ENCODE peak calls at places on chromosome 21, in four cellular contexts. L is endodermal cell, J is uterus, Y is H9. H is an unnamed sample.

GRCh38 chr21:34822957-34823356 is 154.2 kb downstream of the CLIC6 start:
- DNase-seq in Y (no peak), J (no peak), L (no peak), H (no peak)

GRCh38 chr21:14957836-14958235 is 107.0 kb downstream of the NRIP1 start:
- DNase-seq in Y (no peak), L (no peak), J (no peak), H (no peak)

GRCh38 chr21:38478782-38479181 is 19.5 kb downstream of the ERG start:
- DNase-seq in L (no peak), J (no peak), Y (no peak), H (no peak)

GRCh38 chr21:42650033-42650370 is 3.4 kb upstream of the PDE9A start:
- DNase-seq in J (no peak), L (no peak), Y (no peak), H (no peak)

GRCh38 chr21:38258803-38259485 is 2.2 kb downstream of the KCNJ15 start:
- DNase-seq in J (no peak), Y (no peak), L (no peak), H (no peak)

GRCh38 chr21:38925923-38926322 is 120.2 kb downstream of the ETS2 start:
- DNase-seq in J (peak; percentile 81), Y (no peak), L (no peak), H (no peak)

GRCh38 chr21:15210235-15210678 is 145.5 kb upstream of the NRIP1 start:
- DNase-seq in J (no peak), L (peak; percentile 49), Y (peak; percentile 29), H (no peak)

GRCh38 chr21:37974081-37974480 is 57.8 kb upstream of the KCNJ6 start:
- DNase-seq in J (no peak), L (no peak), Y (no peak), H (no peak)

GRCh38 chr21:37631319-37632117 is 264.9 kb downstream of the DYRK1A start:
- DNase-seq in J (no peak), L (peak; percentile 72), Y (peak; percentile 63), H (no peak)

GRCh38 chr21:34874689-34875513 is 174.2 kb downstream of the RUNX1 start:
- DNase-seq in Y (no peak), L (peak; percentile 27), J (no peak), H (no peak)

GRCh38 chr21:33076600-33077329 is 6.8 kb downstream of the OLIG1 start:
- DNase-seq in L (no peak), Y (no peak), J (no peak), H (no peak)

GRCh38 chr21:42672699-42673458 is 19.5 kb downstream of the PDE9A start:
- DNase-seq in Y (no peak), J (no peak), L (no peak), H (peak; percentile 51)

GRCh38 chr21:36697473-36698159 is 1.3 kb upstream of the SIM2 start:
- DNase-seq in L (peak; percentile 82), Y (peak; percentile 76), J (no peak), H (no peak)

GRCh38 chr21:35204850-35205564 is 155.9 kb upstream of the RUNX1 start:
- DNase-seq in L (peak; percentile 54), J (peak; percentile 83), Y (no peak), H (peak; percentile 19)

GRCh38 chr21:34179204-34179935 is 106.0 kb downstream of the MRPS6 start:
- DNase-seq in Y (no peak), J (no peak), L (peak; percentile 58), H (no peak)

GRCh38 chr21:33976082-33976979 is 60.7 kb upstream of the ATP5PO start:
- DNase-seq in Y (no peak), L (no peak), J (peak; percentile 52), H (no peak)

GRCh38 chr21:30340714-30341573 is 3.5 kb upstream of the KRTAP27-1 start:
- DNase-seq in L (peak; percentile 81), J (no peak), Y (peak; percentile 38), H (no peak)

GRCh38 chr21:38380391-38381137 is 117.7 kb downstream of the ERG start:
- DNase-seq in J (no peak), Y (no peak), L (no peak), H (no peak)

GRCh38 chr21:24844672-24845071 is 762.6 kb downstream of the MRPL39 start:
- DNase-seq in J (no peak), L (no peak), Y (no peak), H (no peak)

GRCh38 chr21:39527664-39528381 is 76.1 kb downstream of the SH3BGR start:
- DNase-seq in Y (no peak), L (no peak), J (no peak), H (no peak)

GRCh38 chr21:34642211-34643075 is 26.4 kb upstream of the CLIC6 start:
- DNase-seq in L (no peak), J (no peak), Y (no peak), H (no peak)

GRCh38 chr21:29246614-29247013 is 52.1 kb upstream of the BACH1 start:
- DNase-seq in L (no peak), Y (no peak), J (no peak), H (no peak)

GRCh38 chr21:18899261-18899660 is 495.7 kb upstream of the TMPRSS15 start:
- DNase-seq in Y (no peak), J (no peak), L (no peak), H (no peak)

GRCh38 chr21:37764696-37765095 is 151.6 kb downstream of the KCNJ6 start:
- DNase-seq in L (peak; percentile 8), Y (no peak), J (no peak), H (no peak)

GRCh38 chr21:33762798-33763572 is 120.7 kb downstream of the ITSN1 start:
- DNase-seq in Y (no peak), L (no peak), J (no peak), H (no peak)

GRCh38 chr21:34022557-34023335 is 50.6 kb upstream of the MRPS6 start:
- DNase-seq in L (peak; percentile 54), Y (no peak), J (no peak), H (no peak)

GRCh38 chr21:42343963-42344510 is 6.8 kb downstream of the TFF2 start:
- DNase-seq in L (peak; percentile 9), Y (no peak), J (no peak), H (no peak)

GRCh38 chr21:29232601-29233541 is 65.9 kb upstream of the BACH1 start:
- DNase-seq in J (no peak), L (no peak), Y (no peak), H (no peak)

GRCh38 chr21:42630626-42631025 is 22.8 kb upstream of the PDE9A start:
- DNase-seq in J (no peak), L (peak; percentile 42), Y (no peak), H (no peak)

GRCh38 chr21:35738342-35738961 is 321.9 kb downstream of the SETD4 start:
- DNase-seq in L (no peak), Y (no peak), J (peak; percentile 18), H (no peak)

GRCh38 chr21:42433946-42434551 is 30.3 kb downstream of the UBASH3A start:
- DNase-seq in L (no peak), J (no peak), Y (no peak), H (no peak)

GRCh38 chr21:41170442-41170841 is 2.5 kb downstream of the BACE2 start:
- DNase-seq in J (peak; percentile 24), L (peak; percentile 86), Y (peak; percentile 72), H (no peak)

GRCh38 chr21:17466166-17466565 is 46.7 kb upstream of the CXADR start:
- DNase-seq in L (no peak), Y (no peak), J (no peak), H (no peak)

GRCh38 chr21:34936874-34937563 is 112.1 kb downstream of the RUNX1 start:
- DNase-seq in J (no peak), Y (no peak), L (no peak), H (no peak)

DNA sequence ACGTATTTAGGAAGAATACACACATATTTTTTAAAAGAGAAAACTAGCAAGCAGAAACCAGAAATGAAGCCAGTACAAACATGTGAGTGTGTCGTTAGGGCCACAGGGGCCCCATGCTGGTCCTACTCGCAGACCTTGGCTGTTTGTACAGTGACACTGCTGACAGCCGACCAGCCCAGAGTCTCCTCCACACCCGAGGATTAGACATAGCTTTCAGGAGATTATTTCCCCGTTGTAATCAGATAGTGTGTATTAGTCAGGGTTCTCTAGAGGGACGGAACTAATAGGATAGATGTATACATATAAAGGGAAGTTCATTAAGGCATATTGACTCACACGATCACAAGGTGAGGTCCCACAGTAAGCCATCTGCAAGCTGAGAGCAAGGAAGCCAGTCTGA is 51.1 kb downstream of the DIP2A start:
- DNase-seq in Y (no peak), J (no peak), L (no peak), H (no peak)
- H3K27ac ChIP-seq in Y (no peak overlapping the region), J (no peak overlapping the region), L (no peak overlapping the region), H (no peak overlapping the region)

DNA sequence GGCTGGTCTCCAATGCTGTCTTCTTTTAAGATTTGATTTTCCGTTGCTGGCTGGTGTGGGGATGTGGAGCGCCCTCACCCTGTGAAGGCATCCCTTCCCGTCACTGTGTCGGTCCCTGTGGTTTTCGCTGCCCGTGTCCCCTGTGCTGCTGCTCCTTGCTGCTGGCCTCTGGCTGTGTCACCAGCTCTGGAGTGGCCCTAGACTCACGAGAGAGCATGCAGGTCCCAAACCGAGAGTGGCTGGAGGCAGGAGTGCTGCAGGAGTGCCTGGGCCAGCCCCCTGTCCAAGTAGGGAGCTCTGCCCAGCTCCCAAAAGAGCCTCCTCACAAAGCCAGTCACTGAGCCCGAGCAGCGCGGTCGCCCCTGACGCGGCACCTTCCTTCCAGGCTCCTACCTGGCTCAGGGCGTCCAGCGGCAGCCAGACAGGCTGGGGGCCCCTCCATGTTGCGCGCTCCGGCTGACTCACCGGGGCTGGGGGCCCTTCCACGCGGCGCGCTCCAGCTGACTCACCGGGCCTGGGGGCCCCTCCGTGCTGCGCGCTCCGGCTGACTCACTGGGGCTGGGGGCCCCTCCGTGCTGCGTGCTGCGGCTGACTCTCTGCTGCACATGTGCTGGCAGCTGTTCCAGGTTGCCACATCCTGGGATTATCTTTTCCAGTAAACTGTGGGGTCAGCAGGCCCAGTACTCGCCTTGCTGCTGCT is 106.7 kb upstream of the COL6A1 start:
- DNase-seq in L (no peak), Y (no peak), J (peak; percentile 87), H (no peak)
- H3K27ac ChIP-seq in L (no peak overlapping the region), Y (no peak overlapping the region), J (peak overlapping the region; percentile 53), H (no peak overlapping the region)

GRCh38 chr21:46442938-46443337 is 15.8 kb upstream of the DIP2A start:
- DNase-seq in Y (no peak), L (no peak), J (no peak), H (peak; percentile 61)
- H3K27ac ChIP-seq in Y (no peak overlapping the region), L (peak overlapping the region; percentile 12), J (no peak overlapping the region), H (peak overlapping the region; percentile 81)

DNA sequence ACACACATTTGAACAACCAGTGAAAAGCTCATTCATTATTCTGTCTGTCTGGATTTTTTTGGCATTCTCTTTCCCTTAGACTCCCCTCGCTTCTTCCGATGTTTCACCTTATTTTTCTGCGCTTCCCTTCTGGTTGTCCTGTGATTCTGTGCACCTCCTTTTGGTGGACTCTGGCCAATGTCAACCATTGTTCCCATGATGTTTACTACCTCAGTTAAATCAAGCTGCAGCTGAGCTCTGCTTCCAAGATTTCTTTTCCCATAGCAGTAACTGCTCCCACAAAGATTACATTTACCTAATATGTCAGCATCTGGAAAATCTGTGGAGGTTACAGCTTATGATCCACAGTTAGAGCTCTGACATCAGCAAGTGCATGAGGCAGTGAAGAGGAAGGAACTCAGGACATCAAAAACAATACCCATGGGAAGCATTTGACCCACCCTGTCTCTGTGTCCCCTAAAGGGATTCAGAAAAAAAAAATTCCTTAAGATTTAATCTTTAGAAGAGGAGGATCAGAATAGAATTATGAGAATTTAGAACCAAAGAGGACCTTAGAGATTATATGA is 69.9 kb upstream of the ADAMTS5 start:
- DNase-seq in Y (no peak), J (no peak), L (no peak), H (no peak)
- H3K27ac ChIP-seq in Y (no peak overlapping the region), J (peak overlapping the region; percentile 45), L (no peak overlapping the region), H (no peak overlapping the region)

DNA sequence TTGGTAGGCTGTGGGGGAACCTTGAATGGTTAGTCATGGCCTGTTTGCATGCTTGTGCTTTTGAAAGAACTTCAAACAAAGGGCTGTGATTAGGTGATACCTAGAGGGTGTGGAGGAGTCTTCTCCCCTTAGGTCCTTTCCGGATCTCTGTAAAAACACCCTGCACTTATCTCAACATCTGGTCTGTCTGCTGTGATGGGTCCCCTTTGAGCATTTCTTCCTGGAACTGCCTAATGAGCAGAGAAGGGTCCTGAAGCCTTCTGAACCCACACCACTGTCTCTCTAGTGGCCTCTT is 59.6 kb downstream of the HUNK start:
- DNase-seq in J (no peak), L (no peak), Y (no peak), H (no peak)
- H3K27ac ChIP-seq in J (no peak overlapping the region), L (no peak overlapping the region), Y (no peak overlapping the region), H (no peak overlapping the region)

H was measured in caudate nucleus.